ENCODE peak calls at places on chromosomes 7 and 10, in six cellular contexts. X is RWPE1; S is stimulated activated CD8-positive, alpha-beta memory T cell treated with anti-CD3 and anti-CD28 coated beads, Interleukin-12 subunit alpha, Interleukin-12 subunit beta, amount 100 ng/mL, for 4 hours; T is HT-29; O is EL; W is heart left ventricle. N is an unnamed sample.

GRCh38 chr7:138546064-138546619 is 86.1 kb downstream of the TRIM24 start:
- DNase-seq in X (no peak), S (no peak), T (no peak), O (no peak), W (no peak), N (no peak)

GRCh38 chr7:24346129-24346528 is 62.1 kb downstream of the NPY start:
- DNase-seq in X (no peak), S (no peak), T (no peak), O (peak; percentile 3), W (no peak), N (no peak)

GRCh38 chr7:1641661-1642260 is 28.3 kb upstream of the ELFN1 start:
- DNase-seq in X (no peak), S (no peak), T (no peak), O (no peak), W (no peak), N (no peak)

GRCh38 chr10:27479016-27479415 is 25.1 kb upstream of the RAB18 start:
- DNase-seq in X (peak; percentile 19), S (no peak), T (no peak), O (no peak), W (no peak), N (no peak)

GRCh38 chr7:14228341-14228740 is 238.9 kb upstream of the ETV1 start:
- DNase-seq in X (no peak), S (no peak), T (no peak), O (no peak), W (no peak), N (peak; percentile 32)

GRCh38 chr10:44520651-44521050 is 135.8 kb upstream of the CXCL12 start:
- DNase-seq in X (no peak), S (no peak), T (no peak), O (peak; percentile 9), W (no peak), N (no peak)

GRCh38 chr7:158789842-158790241 is 39.5 kb downstream of the ESYT2 start:
- DNase-seq in X (no peak), S (no peak), T (no peak), O (no peak), W (no peak), N (no peak)

GRCh38 chr10:123236122-123236521 is 81.9 kb downstream of the BUB3 start:
- DNase-seq in X (no peak), S (no peak), T (no peak), O (no peak), W (no peak), N (no peak)

GRCh38 chr7:106775975-106776607 is 89.0 kb upstream of the PIK3CG start:
- DNase-seq in X (no peak), S (no peak), T (no peak), O (no peak), W (no peak), N (no peak)

GRCh38 chr10:62037166-62037831 is 135.8 kb downstream of the ARID5B start:
- DNase-seq in X (peak; percentile 50), S (no peak), T (peak; percentile 57), O (peak; percentile 92), W (no peak), N (peak; percentile 64)

GRCh38 chr7:135602304-135602703 is 44.6 kb downstream of the NUP205 start:
- DNase-seq in X (no peak), S (no peak), T (no peak), O (no peak), W (no peak), N (no peak)

GRCh38 chr7:158963780-158964222 is 107.4 kb downstream of the DYNC2I1 start:
- DNase-seq in X (no peak), S (no peak), T (no peak), O (no peak), W (peak; percentile 69), N (no peak)

GRCh38 chr7:76191783-76192240 is 9.9 kb upstream of the SRRM3 start:
- DNase-seq in X (peak; percentile 27), S (no peak), T (peak; percentile 59), O (peak; percentile 61), W (no peak), N (peak; percentile 58)

GRCh38 chr10:87733081-87733480 is 73.4 kb downstream of the PAPSS2 start:
- DNase-seq in X (no peak), S (no peak), T (no peak), O (no peak), W (no peak), N (no peak)

GRCh38 chr7:142933624-142934023 is at the start of gene TRPV5:
- DNase-seq in X (no peak), S (no peak), T (no peak), O (no peak), W (no peak), N (no peak)

GRCh38 chr10:90133606-90134005 is 432.2 kb downstream of the KIF20B start:
- DNase-seq in X (no peak), S (no peak), T (no peak), O (no peak), W (no peak), N (no peak)

GRCh38 chr7:100887186-100887954 is 2.1 kb downstream of the UFSP1 start:
- DNase-seq in X (no peak), S (no peak), T (peak; percentile 45), O (no peak), W (peak; percentile 43), N (no peak)

GRCh38 chr10:22552888-22553378 is 161.4 kb downstream of the PIP4K2A start:
- DNase-seq in X (no peak), S (no peak), T (no peak), O (peak; percentile 33), W (no peak), N (no peak)

GRCh38 chr7:28163955-28164354 is 16.6 kb downstream of the JAZF1 start:
- DNase-seq in X (no peak), S (no peak), T (no peak), O (peak; percentile 58), W (no peak), N (no peak)

GRCh38 chr10:45380903-45381610 is 7.0 kb downstream of the ALOX5 start:
- DNase-seq in X (no peak), S (no peak), T (no peak), O (peak; percentile 18), W (peak; percentile 35), N (no peak)

GRCh38 chr10:114022751-114023150 is 20.9 kb upstream of the ADRB1 start:
- DNase-seq in X (no peak), S (no peak), T (no peak), O (no peak), W (no peak), N (no peak)

GRCh38 chr7:88040694-88041093 is 106.6 kb downstream of the ADAM22 start:
- DNase-seq in X (no peak), S (no peak), T (no peak), O (no peak), W (no peak), N (no peak)

GRCh38 chr7:35286422-35286821 is 32.5 kb upstream of the TBX20 start:
- DNase-seq in X (no peak), S (no peak), T (no peak), O (peak; percentile 55), W (no peak), N (peak; percentile 15)

GRCh38 chr10:22912763-22913389 is 15.0 kb upstream of the ARMC3 start:
- DNase-seq in X (no peak), S (no peak), T (no peak), O (no peak), W (no peak), N (no peak)

GRCh38 chr10:113995201-113995600 is 48.5 kb upstream of the ADRB1 start:
- DNase-seq in X (no peak), S (no peak), T (no peak), O (no peak), W (no peak), N (no peak)

GRCh38 chr10:107718868-107719267 is 554.4 kb upstream of the SORCS1 start:
- DNase-seq in X (no peak), S (no peak), T (no peak), O (no peak), W (no peak), N (no peak)

GRCh38 chr10:93245772-93246171 is 172.1 kb downstream of the CYP26A1 start:
- DNase-seq in X (no peak), S (no peak), T (no peak), O (no peak), W (no peak), N (no peak)